ENCODE peak calls at places on chromosomes 11 and 22, in ten cellular contexts. T is stimulated activated CD8-positive, alpha-beta memory T cell treated with anti-CD3 and anti-CD28 coated beads, Interleukin-15, amount 100 ng/mL, for 1 hour; U is neural crest cell; S is cardiac fibroblast; G is NAMALWA; E is activated T-helper 1 cell treated with anti-CD3 and anti-CD28 coated beads, Interleukin-12 subunit alpha, Interleukin-12 subunit beta, Interleukin-2, Interleukin-4 antibody, amounts not matched to agents 30 ng/mL and 10 ng/mL and 1 ng/mL, durations not matched to agents 14 hours and 24 hours and 36 hours; H is T-helper 9 cell; W is KBM-7; B is fibroblast of mammary gland; P is mucosa of descending colon. X is an unnamed sample.
A peak's percentile ranks its signal among the peaks of the same experiment; 100 is the strongest.

GRCh38 chr11:40293655-40294342 is 1165.7 kb downstream of the LRRC4C start:
- DNase-seq in T (no peak), U (peak; percentile 69), S (peak; percentile 89), G (peak; percentile 59), E (peak; percentile 7), H (no peak), W (peak; percentile 85), B (peak; percentile 86), P (no peak), X (no peak)

GRCh38 chr11:121886005-121886739 is 229.8 kb downstream of the BLID start:
- DNase-seq in T (no peak), U (no peak), S (peak; percentile 36), G (no peak), E (no peak), H (no peak), W (no peak), B (peak; percentile 16), P (no peak), X (no peak)

GRCh38 chr11:15507592-15507991 is 392.9 kb downstream of the INSC start:
- DNase-seq in T (no peak), U (no peak), S (no peak), G (no peak), E (no peak), H (no peak), W (no peak), B (no peak), P (no peak), X (no peak)

GRCh38 chr11:90531001-90531400 is 308.2 kb upstream of the CHORDC1 start:
- DNase-seq in T (no peak), U (no peak), S (no peak), G (no peak), E (no peak), H (no peak), W (no peak), B (no peak), P (no peak), X (no peak)

GRCh38 chr11:106410902-106411301 is 333.4 kb downstream of the AASDHPPT start:
- DNase-seq in T (no peak), U (no peak), S (no peak), G (no peak), E (no peak), H (no peak), W (no peak), B (no peak), P (no peak), X (no peak)

GRCh38 chr11:24253237-24253760 is 243.6 kb upstream of the LUZP2 start:
- DNase-seq in T (no peak), U (no peak), S (no peak), G (no peak), E (no peak), H (no peak), W (no peak), B (no peak), P (no peak), X (no peak)

GRCh38 chr22:31093956-31094622 is 13.0 kb downstream of the SMTN start:
- DNase-seq in T (no peak), U (no peak), S (no peak), G (no peak), E (no peak), H (no peak), W (no peak), B (no peak), P (no peak), X (no peak)

GRCh38 chr22:23119492-23120414 is 22.0 kb downstream of the RSPH14 start:
- DNase-seq in T (no peak), U (no peak), S (no peak), G (no peak), E (peak; percentile 37), H (peak; percentile 40), W (no peak), B (no peak), P (no peak), X (peak; percentile 46)

GRCh38 chr22:24731786-24732185 is 42.7 kb downstream of the PIWIL3 start:
- DNase-seq in T (no peak), U (no peak), S (no peak), G (no peak), E (no peak), H (no peak), W (peak; percentile 45), B (no peak), P (no peak), X (no peak)

GRCh38 chr11:17508306-17508705 is 31.7 kb upstream of the ABCC8 start:
- DNase-seq in T (no peak), U (no peak), S (peak; percentile 6), G (no peak), E (no peak), H (no peak), W (no peak), B (peak; percentile 10), P (no peak), X (no peak)

GRCh38 chr22:35752172-35752832 is 34.6 kb downstream of the APOL5 start:
- DNase-seq in T (no peak), U (no peak), S (no peak), G (peak; percentile 64), E (no peak), H (no peak), W (peak; percentile 71), B (no peak), P (no peak), X (no peak)

GRCh38 chr11:69854719-69855118 is 35.5 kb upstream of the FGF3 start:
- DNase-seq in T (no peak), U (no peak), S (peak; percentile 17), G (no peak), E (no peak), H (no peak), W (no peak), B (peak; percentile 46), P (no peak), X (no peak)

GRCh38 chr11:68796779-68797178 is 44.9 kb downstream of the CPT1A start:
- DNase-seq in T (no peak), U (no peak), S (no peak), G (no peak), E (no peak), H (no peak), W (no peak), B (no peak), P (no peak), X (no peak)

GRCh38 chr11:69272961-69273461 is 20.9 kb upstream of the MYEOV start:
- DNase-seq in T (no peak), U (no peak), S (no peak), G (no peak), E (no peak), H (no peak), W (no peak), B (no peak), P (no peak), X (no peak)

GRCh38 chr11:6468712-6469495 is 4.8 kb downstream of the TRIM3 start:
- DNase-seq in T (no peak), U (peak; percentile 68), S (peak; percentile 96), G (peak; percentile 48), E (no peak), H (no peak), W (peak; percentile 96), B (peak; percentile 62), P (peak; percentile 82), X (no peak)

GRCh38 chr11:134527382-134528243 is 115.6 kb upstream of the B3GAT1 start:
- DNase-seq in T (no peak), U (no peak), S (no peak), G (no peak), E (no peak), H (no peak), W (no peak), B (no peak), P (no peak), X (no peak)

GRCh38 chr11:47406896-47407745 is 1.3 kb upstream of the SLC39A13 start:
- DNase-seq in T (no peak), U (no peak), S (peak; percentile 45), G (peak; percentile 69), E (no peak), H (no peak), W (peak; percentile 21), B (no peak), P (no peak), X (no peak)

GRCh38 chr11:19359425-19360000 is 118.8 kb upstream of the E2F8 start:
- DNase-seq in T (no peak), U (no peak), S (peak; percentile 54), G (peak; percentile 5), E (no peak), H (no peak), W (no peak), B (peak; percentile 47), P (no peak), X (no peak)